ENCODE peak calls at places on chromosomes 3 and 15, in five cellular contexts. V is BJ, H is NCI-H187 treated with DMSO at 0.1 percent for 48 hours, B is upper lobe of right lung, U is body of pancreas. F is an unnamed sample.

GRCh38 chr3:67940200-67940952 is 286.0 kb upstream of the SUCLG2 start:
- DNase-seq in V (no peak), H (no peak), B (no peak), U (peak; percentile 61), F (no peak)

GRCh38 chr3:72663429-72663828 is 184.8 kb downstream of the SHQ1 start:
- DNase-seq in V (no peak), H (peak; percentile 53), B (no peak), U (no peak), F (no peak)

GRCh38 chr3:192188218-192188835 is 539.0 kb downstream of the FGF12 start:
- DNase-seq in V (no peak), H (peak; percentile 8), B (peak; percentile 67), U (peak; percentile 61), F (no peak)

GRCh38 chr15:46413799-46414198 is 779.0 kb downstream of the SQOR start:
- DNase-seq in V (peak; percentile 32), H (no peak), B (no peak), U (no peak), F (no peak)

GRCh38 chr3:194986208-194987043 is 284.5 kb downstream of the XXYLT1 start:
- DNase-seq in V (no peak), H (no peak), B (no peak), U (peak; percentile 48), F (peak; percentile 83)

GRCh38 chr3:151008699-151009098 is 36.2 kb upstream of the CLRN1 start:
- DNase-seq in V (no peak), H (no peak), B (no peak), U (no peak), F (no peak)

GRCh38 chr3:97793415-97794019 is 28.3 kb upstream of the CRYBG3 start:
- DNase-seq in V (peak; percentile 6), H (no peak), B (no peak), U (peak; percentile 12), F (no peak)

GRCh38 chr15:41778503-41778902 is 4.2 kb downstream of the MAPKBP1 start:
- DNase-seq in V (no peak), H (no peak), B (no peak), U (no peak), F (no peak)

GRCh38 chr15:36888018-36888992 is 212.0 kb downstream of the MEIS2 start:
- DNase-seq in V (no peak), H (no peak), B (no peak), U (no peak), F (no peak)

GRCh38 chr3:25532763-25533162 is 104.7 kb downstream of the RARB start:
- DNase-seq in V (no peak), H (no peak), B (no peak), U (no peak), F (no peak)

GRCh38 chr15:95291878-95292472 is 1038.5 kb upstream of the NR2F2 start:
- DNase-seq in V (no peak), H (peak; percentile 7), B (no peak), U (peak; percentile 6), F (no peak)

GRCh38 chr3:23035927-23036640 is 167.0 kb upstream of the UBE2E2 start:
- DNase-seq in V (no peak), H (no peak), B (peak; percentile 68), U (no peak), F (no peak)

GRCh38 chr3:60812544-60812943 is 438.7 kb downstream of the FHIT start:
- DNase-seq in V (no peak), H (no peak), B (no peak), U (no peak), F (no peak)

GRCh38 chr3:9000041-9000440 is 36.8 kb upstream of the RAD18 start:
- DNase-seq in V (no peak), H (no peak), B (no peak), U (no peak), F (no peak)

GRCh38 chr15:62739082-62739481 is 303.5 kb upstream of the TPM1 start:
- DNase-seq in V (peak; percentile 37), H (no peak), B (no peak), U (no peak), F (no peak)

GRCh38 chr3:81910244-81910852 is 148.9 kb upstream of the GBE1 start:
- DNase-seq in V (no peak), H (no peak), B (no peak), U (peak; percentile 27), F (no peak)

GRCh38 chr15:30925686-30926085 is 22.0 kb downstream of the FAN1 start:
- DNase-seq in V (no peak), H (no peak), B (no peak), U (no peak), F (no peak)

GRCh38 chr15:45555914-45556608 is 31.1 kb upstream of the BLOC1S6 start:
- DNase-seq in V (no peak), H (no peak), B (no peak), U (no peak), F (no peak)

GRCh38 chr3:23824699-23825444 is 19.1 kb downstream of the UBE2E1 start:
- DNase-seq in V (no peak), H (no peak), B (no peak), U (peak; percentile 59), F (no peak)

GRCh38 chr3:69865920-69866679 is 126.8 kb downstream of the MITF start:
- DNase-seq in V (no peak), H (no peak), B (peak; percentile 68), U (peak; percentile 90), F (no peak)

F was measured in cardiac septum.